ENCODE peak calls at places on chromosomes 3 and 15, in seven cellular contexts. V is left ventricle myocardium inferior; I is kidney epithelial cell; G is CD8-positive, alpha-beta T cell; X is PC-3; R is BE2C; M is MM.1S. Z is an unnamed sample.

GRCh38 chr15:61057376-61057775 is 171.7 kb downstream of the RORA start:
- DNase-seq in M (no peak), X (no peak), V (no peak), G (no peak), R (no peak), I (no peak), Z (no peak)

GRCh38 chr3:11244131-11244677 is 28.0 kb upstream of the ATG7 start:
- DNase-seq in V (no peak), M (no peak), G (no peak), R (no peak), X (peak), I (no peak), Z (no peak)

GRCh38 chr3:30344288-30344687 is 262.1 kb upstream of the TGFBR2 start:
- DNase-seq in X (peak), V (no peak), G (no peak), M (no peak), R (no peak), I (no peak), Z (no peak)

GRCh38 chr3:51709675-51710074 is 2.8 kb downstream of the GRM2 start:
- DNase-seq in V (no peak), X (no peak), G (peak), M (no peak), R (no peak), I (no peak), Z (no peak)

GRCh38 chr3:134485075-134485536 is 679 bp downstream of the ANAPC13 start:
- DNase-seq in M (peak), R (no peak), X (peak), V (no peak), I (no peak), G (no peak), Z (peak)

GRCh38 chr3:183242431-183242830 is 10.6 kb upstream of the B3GNT5 start:
- DNase-seq in M (peak), R (no peak), G (no peak), V (no peak), X (no peak), I (no peak), Z (no peak)

GRCh38 chr3:14440531-14441239 is 38.3 kb downstream of the SLC6A6 start:
- DNase-seq in G (no peak), V (no peak), M (no peak), X (peak), R (peak), I (peak), Z (no peak)

GRCh38 chr3:69085543-69086132 is 901 bp downstream of the ARL6IP5 start:
- DNase-seq in G (no peak), M (peak), V (peak), I (no peak), R (peak), X (no peak), Z (peak)

GRCh38 chr3:184716652-184717607 is 5.1 kb upstream of the MAGEF1 start:
- DNase-seq in V (no peak), R (peak), G (peak), X (peak), M (no peak), I (no peak), Z (peak)

GRCh38 chr15:98894312-98894711 is 113.3 kb downstream of the PGPEP1L start:
- DNase-seq in I (no peak), V (no peak), X (no peak), R (no peak), G (no peak), M (no peak), Z (no peak)

GRCh38 chr3:55481067-55481917 is 5.8 kb downstream of the WNT5A start:
- DNase-seq in V (peak), I (no peak), M (no peak), G (no peak), X (peak), R (no peak), Z (peak)

GRCh38 chr3:61828880-61829279 is 267.5 kb downstream of the PTPRG start:
- DNase-seq in M (no peak), V (no peak), X (no peak), I (no peak), R (no peak), G (no peak), Z (no peak)

GRCh38 chr3:86814918-86815655 is 175.9 kb downstream of the VGLL3 start:
- DNase-seq in X (peak), G (no peak), V (no peak), R (no peak), I (no peak), M (no peak), Z (no peak)

GRCh38 chr3:43817825-43818224 is 127.1 kb downstream of the ABHD5 start:
- DNase-seq in X (peak), I (peak), M (no peak), V (no peak), G (no peak), R (no peak), Z (no peak)

GRCh38 chr3:50655009-50655830 is 19.5 kb upstream of the DOCK3 start:
- DNase-seq in M (no peak), I (no peak), V (no peak), X (no peak), G (no peak), R (no peak), Z (peak)

GRCh38 chr3:142152349-142152748 is 3.0 kb upstream of the TFDP2 start:
- DNase-seq in X (peak), I (no peak), V (no peak), R (peak), M (no peak), G (no peak), Z (no peak)

GRCh38 chr3:177439729-177440269 is 242.5 kb upstream of the TBL1XR1 start:
- DNase-seq in G (no peak), R (no peak), X (no peak), M (no peak), I (no peak), V (no peak), Z (no peak)

GRCh38 chr3:172708905-172709775 is 1.7 kb downstream of the NCEH1 start:
- DNase-seq in R (no peak), M (no peak), X (peak), G (no peak), V (no peak), I (no peak), Z (no peak)

GRCh38 chr3:170054204-170054603 is 16.4 kb downstream of the GPR160 start:
- DNase-seq in M (peak), X (peak), R (no peak), V (no peak), I (no peak), G (no peak), Z (no peak)

GRCh38 chr3:146189519-146190173 is 28.7 kb upstream of the PLOD2 start:
- DNase-seq in V (no peak), R (peak), G (no peak), X (peak), I (no peak), M (peak), Z (peak)

GRCh38 chr15:72740202-72740601 is 43.4 kb downstream of the ADPGK start:
- DNase-seq in V (no peak), X (no peak), R (no peak), G (no peak), M (peak), I (no peak), Z (no peak)

GRCh38 chr15:78536134-78536533 is 4.1 kb upstream of the PSMA4 start:
- DNase-seq in R (no peak), I (no peak), G (no peak), X (no peak), M (peak), V (no peak), Z (no peak)

GRCh38 chr3:193777524-193777923 is 184.5 kb downstream of the OPA1 start:
- DNase-seq in X (no peak), R (peak), I (no peak), M (no peak), G (no peak), V (no peak), Z (no peak)

GRCh38 chr3:15097889-15098288 is 1.1 kb downstream of the RBSN start:
- DNase-seq in R (no peak), X (peak), V (no peak), G (no peak), I (peak), M (peak), Z (no peak)

GRCh38 chr3:186137051-186137685 is 28.3 kb upstream of the ETV5 start:
- DNase-seq in M (no peak), V (no peak), R (no peak), G (no peak), I (no peak), X (no peak), Z (no peak)

GRCh38 chr3:114709102-114709501 is 415.3 kb downstream of the TIGIT start:
- DNase-seq in V (no peak), X (no peak), G (no peak), M (no peak), R (no peak), I (peak), Z (no peak)

GRCh38 chr3:125479091-125479490 is 40.9 kb downstream of the SNX4 start:
- DNase-seq in I (no peak), V (no peak), M (no peak), G (no peak), R (no peak), X (no peak), Z (no peak)

GRCh38 chr3:133114198-133114597 is 76.0 kb downstream of the TMEM108 start:
- DNase-seq in R (no peak), M (no peak), G (no peak), V (no peak), X (no peak), I (no peak), Z (no peak)

GRCh38 chr3:8472549-8472948 is 29.1 kb upstream of the LMCD1 start:
- DNase-seq in V (no peak), M (no peak), R (no peak), X (no peak), G (no peak), I (no peak), Z (no peak)

GRCh38 chr3:130692455-130692854 is 54.2 kb downstream of the PIK3R4 start:
- DNase-seq in R (no peak), G (no peak), X (peak), I (no peak), M (no peak), V (no peak), Z (no peak)

GRCh38 chr3:119810018-119810435 is 28.1 kb downstream of the NR1I2 start:
- DNase-seq in M (peak), X (no peak), G (peak), R (no peak), V (peak), I (no peak), Z (no peak)

GRCh38 chr3:42610978-42611377 is 10.5 kb downstream of the NKTR start:
- DNase-seq in X (no peak), V (no peak), G (no peak), R (no peak), I (no peak), M (no peak), Z (no peak)

GRCh38 chr15:74773731-74774252 is 8.1 kb upstream of the CSK start:
- DNase-seq in X (no peak), R (no peak), M (peak), G (no peak), V (no peak), I (no peak), Z (no peak)

GRCh38 chr15:69976366-69976994 is 121.2 kb downstream of the TLE3 start:
- DNase-seq in R (no peak), V (no peak), G (peak), I (no peak), M (peak), X (peak), Z (no peak)

GRCh38 chr15:33089878-33090757 is 104.4 kb downstream of the FMN1 start:
- DNase-seq in I (no peak), V (no peak), R (no peak), G (no peak), M (peak), X (peak), Z (no peak)

GRCh38 chr15:90618330-90619136 is 88.8 kb downstream of the CRTC3 start:
- DNase-seq in M (no peak), I (no peak), R (no peak), G (no peak), X (no peak), V (no peak), Z (no peak)

DNA sequence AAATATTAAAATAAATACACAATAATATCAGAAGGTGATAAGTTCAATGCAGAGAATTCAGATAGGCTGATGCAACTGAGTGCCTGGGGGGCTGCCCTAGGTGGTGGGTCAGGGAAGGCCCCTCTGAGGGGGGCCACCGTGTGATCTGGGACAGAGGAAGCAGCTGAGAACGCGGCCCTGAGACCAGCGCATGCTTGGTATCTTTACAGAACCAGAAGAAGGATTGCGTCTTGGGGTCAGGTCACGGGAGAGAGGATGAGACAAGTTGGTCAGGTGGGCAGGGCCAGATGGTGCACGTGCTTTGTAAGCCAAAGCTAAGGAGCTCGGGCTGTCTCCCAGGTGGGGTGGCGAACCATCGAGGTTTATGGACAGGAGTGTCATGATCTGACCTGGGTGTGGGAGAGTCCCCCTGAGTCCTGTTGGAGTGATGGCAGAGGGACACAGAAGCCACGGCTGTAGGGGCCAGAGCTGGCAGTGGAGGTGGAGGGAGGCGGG is 121.2 kb downstream of the ETFA start:
- DNase-seq in M (no peak), R (no peak), I (no peak), X (no peak), V (no peak), G (no peak), Z (peak)
- H3K4me3 ChIP-seq in M (no peak), R (no peak), I (no peak), X (peak), V (no peak), G (no peak), Z (no peak)

GRCh38 chr15:92100751-92101150 is 247.2 kb downstream of the SLCO3A1 start:
- DNase-seq in M (no peak), R (no peak), G (no peak), V (no peak), I (no peak), X (no peak), Z (no peak)

GRCh38 chr15:92101706-92102434 is 248.4 kb downstream of the SLCO3A1 start:
- DNase-seq in I (no peak), G (no peak), R (no peak), M (peak), V (no peak), X (no peak), Z (no peak)

GRCh38 chr15:92095691-92096090 is 242.2 kb downstream of the SLCO3A1 start:
- DNase-seq in M (peak), G (no peak), I (no peak), R (no peak), V (no peak), X (no peak), Z (no peak)

GRCh38 chr15:92097473-92098178 is 244.1 kb downstream of the SLCO3A1 start:
- DNase-seq in X (peak), M (peak), G (peak), I (no peak), R (peak), V (no peak), Z (peak)

DNA sequence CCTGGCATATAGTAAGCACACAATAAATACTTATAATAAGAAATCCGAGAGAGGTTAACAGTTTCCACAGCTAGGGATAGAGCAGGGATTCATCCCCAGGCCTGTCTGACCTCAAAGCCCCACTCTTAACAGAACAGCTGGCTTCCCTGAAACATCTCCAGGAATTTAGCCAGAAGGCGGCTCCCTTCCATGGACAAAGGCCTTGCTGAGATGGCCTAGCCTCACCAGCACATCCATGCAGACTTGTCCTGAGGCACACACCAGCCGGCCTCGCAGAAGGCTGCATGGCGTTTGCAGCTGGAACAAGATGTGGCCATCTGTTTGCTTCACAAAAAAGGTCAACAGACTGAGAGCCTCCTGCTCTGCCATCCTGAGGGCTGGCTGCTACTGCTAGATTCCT is 245.4 kb downstream of the SLCO3A1 start:
- DNase-seq in G (no peak), R (no peak), X (no peak), V (peak), I (no peak), M (no peak), Z (no peak)
- TF ChIP-seq CTCF in G (no peak), R (no peak), X (no peak), V (peak), I (no peak), M (no peak), Z (no peak)

DNA sequence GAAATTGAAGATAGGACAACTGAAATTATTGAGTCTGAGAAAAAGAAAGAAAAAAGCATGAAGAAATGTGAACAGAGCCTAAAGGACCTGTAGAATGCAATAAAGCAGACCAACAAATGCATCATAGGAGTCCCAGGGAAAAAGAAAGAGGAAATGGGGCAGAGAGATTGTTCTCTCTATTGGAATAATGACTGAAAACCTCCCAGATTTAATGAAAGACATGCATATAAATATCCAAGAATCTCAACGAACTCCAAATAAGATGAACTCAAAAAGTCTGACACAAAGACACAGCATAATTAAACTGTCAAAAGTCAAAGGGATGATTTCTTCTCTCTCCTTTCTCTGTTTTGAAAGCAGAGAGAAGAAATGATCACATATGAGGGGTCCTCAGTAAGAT is 124.7 kb downstream of the MEX3B start:
- DNase-seq in X (no peak), V (no peak), M (no peak), R (no peak), G (no peak), I (no peak), Z (no peak)
- H3K4me3 ChIP-seq in X (no peak), V (no peak), M (no peak), R (no peak), G (no peak), I (no peak), Z (no peak)

DNA sequence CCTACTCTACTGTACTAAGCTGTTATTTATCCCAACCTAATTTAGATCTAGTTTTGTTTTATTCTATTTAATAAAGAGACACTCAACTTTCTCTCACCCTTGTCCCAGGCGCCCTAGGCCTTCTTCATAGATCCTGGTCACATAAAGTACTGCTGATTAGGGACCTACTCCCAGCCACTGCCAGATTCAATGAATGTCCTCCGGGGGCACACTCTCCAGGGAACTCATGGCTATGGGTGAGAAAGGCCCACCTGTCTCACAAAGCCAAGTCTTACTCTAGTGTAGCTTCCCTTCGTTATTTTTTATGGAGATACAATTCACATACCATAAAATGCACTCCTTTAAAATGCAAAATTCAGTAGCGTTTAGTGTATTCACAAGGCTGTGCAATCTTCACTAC is 87.9 kb downstream of the ADCY5 start:
- DNase-seq in R (no peak), M (no peak), I (no peak), V (no peak), X (no peak), G (no peak), Z (peak)
- TF ChIP-seq CTCF in R (peak), M (no peak), I (peak), V (no peak), X (peak), G (no peak), Z (peak)

GRCh38 chr15:57306944-57307411 is 69.3 kb upstream of the CGNL1 start:
- DNase-seq in X (no peak), V (no peak), G (no peak), I (no peak), M (no peak), R (no peak), Z (no peak)
- H3K4me3 ChIP-seq in X (peak), V (peak), G (no peak), I (peak), M (peak), R (peak), Z (no peak)